ENCODE peak calls at places on chromosomes 6 and 20, in eight cellular contexts. V is lower lobe of right lung, Q is fibroblast of the aortic adventitia, L is mesenchymal stem cell, W is SJSA1, G is A549, N is cardiac fibroblast, Y is spleen. Z is an unnamed sample.

GRCh38 chr6:13454286-13455221 is 32.8 kb downstream of the GFOD1 start:
- DNase-seq in V (peak; percentile 64), Q (peak; percentile 25), L (peak; percentile 56), W (no peak), G (no peak), N (peak; percentile 48), Y (peak; percentile 85), Z (peak; percentile 71)

GRCh38 chr6:140360651-140361050 is 986.2 kb upstream of the CITED2 start:
- DNase-seq in V (no peak), Q (no peak), L (peak; percentile 68), W (no peak), G (no peak), N (no peak), Y (no peak), Z (no peak)

GRCh38 chr20:1430004-1430451 is 36.6 kb downstream of the NSFL1C start:
- DNase-seq in V (no peak), Q (peak; percentile 70), L (peak; percentile 98), W (no peak), G (no peak), N (peak; percentile 73), Y (no peak), Z (peak; percentile 91)

GRCh38 chr20:1341561-1342265 is 12.8 kb upstream of the SDCBP2 start:
- DNase-seq in V (no peak), Q (peak; percentile 64), L (peak; percentile 95), W (peak; percentile 36), G (no peak), N (peak; percentile 83), Y (peak; percentile 8), Z (peak; percentile 69)

GRCh38 chr20:61252601-61253263 is 671 bp downstream of the CDH4 start:
- DNase-seq in V (no peak), Q (no peak), L (peak; percentile 31), W (no peak), G (peak; percentile 32), N (peak; percentile 8), Y (no peak), Z (no peak)

GRCh38 chr20:34074101-34074760 is 37.8 kb downstream of the EIF2S2 start:
- DNase-seq in V (no peak), Q (no peak), L (peak; percentile 22), W (no peak), G (no peak), N (no peak), Y (no peak), Z (no peak)

GRCh38 chr6:106974337-106974998 is at the start of gene CD24:
- DNase-seq in V (peak; percentile 62), Q (no peak), L (peak; percentile 15), W (peak; percentile 76), G (peak; percentile 36), N (no peak), Y (peak; percentile 92), Z (no peak)

GRCh38 chr6:104689551-104690205 is 170.0 kb downstream of the HACE1 start:
- DNase-seq in V (no peak), Q (peak; percentile 38), L (peak; percentile 78), W (no peak), G (no peak), N (peak; percentile 57), Y (no peak), Z (peak; percentile 21)

GRCh38 chr6:158640519-158640918 is 4.0 kb downstream of the DYNLT1 start:
- DNase-seq in V (no peak), Q (no peak), L (no peak), W (peak; percentile 33), G (no peak), N (no peak), Y (no peak), Z (no peak)

GRCh38 chr6:169861431-169862045 is 110.1 kb downstream of the ERMARD start:
- DNase-seq in V (no peak), Q (no peak), L (no peak), W (peak; percentile 24), G (no peak), N (no peak), Y (peak; percentile 38), Z (no peak)

GRCh38 chr6:1227935-1228753 is 83.8 kb upstream of the FOXQ1 start:
- DNase-seq in V (no peak), Q (no peak), L (no peak), W (no peak), G (no peak), N (no peak), Y (no peak), Z (no peak)

GRCh38 chr6:104087765-104088164 is 772.0 kb downstream of the HACE1 start:
- DNase-seq in V (no peak), Q (no peak), L (no peak), W (no peak), G (no peak), N (no peak), Y (no peak), Z (no peak)

GRCh38 chr20:10674684-10675455 is 1.1 kb upstream of the JAG1 start:
- DNase-seq in V (peak; percentile 90), Q (peak; percentile 74), L (peak; percentile 80), W (peak; percentile 85), G (peak; percentile 97), N (peak; percentile 79), Y (peak; percentile 93), Z (no peak)

GRCh38 chr20:24690408-24690807 is 221.0 kb downstream of the SYNDIG1 start:
- DNase-seq in V (no peak), Q (no peak), L (no peak), W (no peak), G (no peak), N (no peak), Y (no peak), Z (no peak)

GRCh38 chr6:154842828-154843227 is 109.6 kb downstream of the SCAF8 start:
- DNase-seq in V (no peak), Q (no peak), L (no peak), W (no peak), G (no peak), N (no peak), Y (no peak), Z (no peak)

GRCh38 chr6:116221931-116222330 is 31.9 kb downstream of the TSPYL4 start:
- DNase-seq in V (no peak), Q (no peak), L (no peak), W (no peak), G (no peak), N (no peak), Y (no peak), Z (no peak)

GRCh38 chr6:17865243-17865642 is 122.2 kb downstream of the KIF13A start:
- DNase-seq in V (no peak), Q (no peak), L (no peak), W (no peak), G (no peak), N (no peak), Y (no peak), Z (no peak)

GRCh38 chr20:62727584-62728027 is 19.0 kb downstream of the NTSR1 start:
- DNase-seq in V (peak; percentile 50), Q (no peak), L (no peak), W (no peak), G (no peak), N (no peak), Y (peak; percentile 63), Z (no peak)
- H3K4me3 ChIP-seq in V (no peak overlapping the region), Q (no peak overlapping the region), L (no peak overlapping the region), W (no peak overlapping the region), G (no peak overlapping the region), N (no peak overlapping the region), Y (peak overlapping the region; percentile 39), Z (no peak overlapping the region)

GRCh38 chr6:30881987-30882763 is 2.1 kb upstream of the DDR1 start:
- DNase-seq in V (no peak), Q (no peak), L (peak; percentile 64), W (no peak), G (no peak), N (peak; percentile 35), Y (no peak), Z (peak; percentile 36)

GRCh38 chr6:30884521-30885480 is 482 bp downstream of the DDR1 start:
- DNase-seq in V (no peak), Q (no peak), L (peak; percentile 36), W (no peak), G (peak; percentile 47), N (peak; percentile 74), Y (peak; percentile 83), Z (no peak)

GRCh38 chr6:30882764-30883475 is 1.4 kb upstream of the DDR1 start:
- DNase-seq in V (peak; percentile 83), Q (no peak), L (no peak), W (no peak), G (peak; percentile 19), N (no peak), Y (peak; percentile 83), Z (no peak)

GRCh38 chr6:30883743-30884520 is at the start of gene DDR1:
- DNase-seq in V (peak; percentile 76), Q (peak; percentile 56), L (peak; percentile 52), W (peak; percentile 64), G (peak; percentile 58), N (peak; percentile 87), Y (peak; percentile 89), Z (no peak)

GRCh38 chr6:30883476-30883742 is 910 bp upstream of the DDR1 start:
- DNase-seq in V (no peak), Q (no peak), L (no peak), W (no peak), G (no peak), N (no peak), Y (no peak), Z (no peak)
- H3K4me3 ChIP-seq in V (peak overlapping the region; percentile 62), Q (no peak overlapping the region), L (no peak overlapping the region), W (no peak overlapping the region), G (peak overlapping the region; percentile 98), N (no peak overlapping the region), Y (peak overlapping the region; percentile 86), Z (peak overlapping the region; percentile 76)

GRCh38 chr20:53739799-53740785 is 146.5 kb upstream of the ZNF217 start:
- DNase-seq in V (no peak), Q (no peak), L (peak; percentile 69), W (no peak), G (no peak), N (peak; percentile 35), Y (no peak), Z (no peak)

GRCh38 chr20:53738945-53739798 is 145.5 kb upstream of the ZNF217 start:
- DNase-seq in V (no peak), Q (no peak), L (peak; percentile 48), W (no peak), G (no peak), N (no peak), Y (no peak), Z (no peak)

GRCh38 chr20:53736757-53737403 is 143.2 kb upstream of the ZNF217 start:
- DNase-seq in V (no peak), Q (peak; percentile 24), L (peak; percentile 76), W (no peak), G (no peak), N (peak; percentile 59), Y (no peak), Z (no peak)

GRCh38 chr20:53737404-53738038 is 143.9 kb upstream of the ZNF217 start:
- DNase-seq in V (no peak), Q (no peak), L (peak; percentile 17), W (no peak), G (no peak), N (peak; percentile 21), Y (no peak), Z (no peak)

GRCh38 chr20:53738039-53738944 is 144.7 kb upstream of the ZNF217 start:
- DNase-seq in V (peak; percentile 60), Q (no peak), L (peak; percentile 99), W (peak; percentile 77), G (peak; percentile 67), N (peak; percentile 87), Y (no peak), Z (peak; percentile 70)
- H3K4me3 ChIP-seq in V (peak overlapping the region; percentile 17), Q (no peak overlapping the region), L (no peak overlapping the region), W (peak overlapping the region; percentile 12), G (peak overlapping the region; percentile 27), N (no peak overlapping the region), Y (peak overlapping the region; percentile 12), Z (peak overlapping the region; percentile 24)

DNA sequence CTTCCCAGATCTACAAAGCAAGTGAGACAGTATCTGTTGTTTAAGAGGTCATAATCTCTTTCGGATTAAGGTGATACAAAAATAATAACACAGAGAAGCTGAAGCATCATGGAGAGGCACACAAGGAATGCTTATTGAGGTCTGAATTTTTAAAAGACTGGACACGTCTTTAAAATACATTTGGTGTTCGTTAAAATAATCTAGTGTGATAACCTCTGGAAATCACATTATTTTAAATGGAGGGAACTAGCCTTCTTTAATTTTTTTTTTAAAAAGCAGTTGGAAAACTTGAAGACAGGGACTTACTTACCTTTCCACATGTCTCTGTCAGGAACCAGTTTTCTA is 1.9 kb upstream of the LRRC1 start:
- DNase-seq in V (no peak), Q (no peak), L (no peak), W (no peak), G (no peak), N (no peak), Y (no peak), Z (no peak)
- H3K4me3 ChIP-seq in V (peak overlapping the region; percentile 89), Q (peak overlapping the region; percentile 80), L (no peak overlapping the region), W (peak overlapping the region; percentile 90), G (peak overlapping the region; percentile 88), N (peak overlapping the region; percentile 83), Y (peak overlapping the region; percentile 87), Z (peak overlapping the region; percentile 83)